ENCODE peak calls at places on chromosomes 3 and 15, in six cellular contexts. One of them, this sample, is unnamed.

GRCh38 chr15:20295238-20295811 is 246.3 kb downstream of the GOLGA6L6 start:
- DNase-seq in amygdala: no peak
- DNase-seq in EL: no peak
- DNase-seq in occipital lobe: no peak
- DNase-seq in globus pallidus: no peak
- DNase-seq in T-helper 22 cell: no peak
- DNase-seq in this sample: no peak

GRCh38 chr3:29268651-29269050 is 12.2 kb upstream of the RBMS3 start:
- DNase-seq in EL: peak; percentile 34
- DNase-seq in globus pallidus: no peak
- DNase-seq in T-helper 22 cell: no peak
- DNase-seq in occipital lobe: no peak
- DNase-seq in amygdala: no peak
- DNase-seq in this sample: no peak

GRCh38 chr3:43074901-43075689 is 30.8 kb downstream of the POMGNT2 start:
- DNase-seq in occipital lobe: no peak
- DNase-seq in amygdala: no peak
- DNase-seq in EL: no peak
- DNase-seq in T-helper 22 cell: no peak
- DNase-seq in globus pallidus: no peak
- DNase-seq in this sample: no peak

GRCh38 chr3:18071833-18072232 is 329.4 kb upstream of the TBC1D5 start:
- DNase-seq in occipital lobe: no peak
- DNase-seq in amygdala: no peak
- DNase-seq in T-helper 22 cell: no peak
- DNase-seq in EL: no peak
- DNase-seq in globus pallidus: no peak
- DNase-seq in this sample: no peak

GRCh38 chr15:33654859-33655258 is 313.4 kb upstream of the CHRM5 start:
- DNase-seq in EL: no peak
- DNase-seq in occipital lobe: no peak
- DNase-seq in globus pallidus: no peak
- DNase-seq in amygdala: no peak
- DNase-seq in T-helper 22 cell: no peak
- DNase-seq in this sample: no peak

GRCh38 chr15:95162967-95163531 is 931.7 kb downstream of the MCTP2 start:
- DNase-seq in T-helper 22 cell: no peak
- DNase-seq in EL: peak; percentile 84
- DNase-seq in globus pallidus: no peak
- DNase-seq in occipital lobe: peak; percentile 9
- DNase-seq in amygdala: no peak
- DNase-seq in this sample: peak; percentile 82

GRCh38 chr3:136141891-136142290 is 54.2 kb downstream of the MSL2 start:
- DNase-seq in EL: peak; percentile 35
- DNase-seq in globus pallidus: no peak
- DNase-seq in occipital lobe: no peak
- DNase-seq in T-helper 22 cell: no peak
- DNase-seq in amygdala: no peak
- DNase-seq in this sample: no peak

GRCh38 chr15:79769081-79769481 is 127.7 kb downstream of the MTHFS start:
- DNase-seq in T-helper 22 cell: no peak
- DNase-seq in globus pallidus: peak; percentile 11
- DNase-seq in amygdala: no peak
- DNase-seq in EL: peak; percentile 13
- DNase-seq in occipital lobe: no peak
- DNase-seq in this sample: peak; percentile 9

GRCh38 chr3:10487988-10488633 is 17.3 kb downstream of the ATP2B2 start:
- DNase-seq in EL: no peak
- DNase-seq in globus pallidus: no peak
- DNase-seq in occipital lobe: no peak
- DNase-seq in T-helper 22 cell: no peak
- DNase-seq in amygdala: no peak
- DNase-seq in this sample: no peak

GRCh38 chr3:109445210-109445609 is 107.9 kb upstream of the DPPA4 start:
- DNase-seq in globus pallidus: no peak
- DNase-seq in occipital lobe: no peak
- DNase-seq in EL: no peak
- DNase-seq in T-helper 22 cell: no peak
- DNase-seq in amygdala: no peak
- DNase-seq in this sample: no peak

GRCh38 chr3:10234526-10235230 is 13.6 kb upstream of the TATDN2 start:
- DNase-seq in globus pallidus: no peak
- DNase-seq in amygdala: no peak
- DNase-seq in T-helper 22 cell: no peak
- DNase-seq in EL: no peak
- DNase-seq in occipital lobe: no peak
- DNase-seq in this sample: no peak

GRCh38 chr3:57805674-57806073 is 49.6 kb downstream of the SLMAP start:
- DNase-seq in globus pallidus: no peak
- DNase-seq in amygdala: no peak
- DNase-seq in EL: peak; percentile 81
- DNase-seq in occipital lobe: no peak
- DNase-seq in T-helper 22 cell: no peak
- DNase-seq in this sample: peak; percentile 69

GRCh38 chr15:95132774-95133173 is 901.4 kb downstream of the MCTP2 start:
- DNase-seq in occipital lobe: no peak
- DNase-seq in T-helper 22 cell: no peak
- DNase-seq in EL: peak; percentile 92
- DNase-seq in globus pallidus: no peak
- DNase-seq in amygdala: no peak
- DNase-seq in this sample: peak; percentile 76

GRCh38 chr3:170572665-170573253 is 13.1 kb downstream of the SLC7A14 start:
- DNase-seq in amygdala: no peak
- DNase-seq in T-helper 22 cell: no peak
- DNase-seq in occipital lobe: no peak
- DNase-seq in globus pallidus: no peak
- DNase-seq in EL: peak; percentile 81
- DNase-seq in this sample: peak; percentile 77

GRCh38 chr3:108319428-108320053 is 23.2 kb downstream of the HHLA2 start:
- DNase-seq in amygdala: no peak
- DNase-seq in T-helper 22 cell: no peak
- DNase-seq in EL: peak; percentile 16
- DNase-seq in globus pallidus: no peak
- DNase-seq in occipital lobe: no peak
- DNase-seq in this sample: no peak

GRCh38 chr15:63978511-63979226 is 67.6 kb downstream of the DAPK2 start:
- DNase-seq in T-helper 22 cell: no peak
- DNase-seq in amygdala: no peak
- DNase-seq in EL: no peak
- DNase-seq in occipital lobe: no peak
- DNase-seq in globus pallidus: no peak
- DNase-seq in this sample: no peak

GRCh38 chr15:70321106-70321809 is 223.5 kb upstream of the TLE3 start:
- DNase-seq in amygdala: no peak
- DNase-seq in globus pallidus: no peak
- DNase-seq in EL: no peak
- DNase-seq in T-helper 22 cell: no peak
- DNase-seq in occipital lobe: no peak
- DNase-seq in this sample: no peak

GRCh38 chr15:28885289-28885629 is 515 bp upstream of the APBA2 start:
- DNase-seq in amygdala: no peak
- DNase-seq in EL: peak; percentile 14
- DNase-seq in T-helper 22 cell: no peak
- DNase-seq in globus pallidus: no peak
- DNase-seq in occipital lobe: no peak
- DNase-seq in this sample: no peak

GRCh38 chr3:24678441-24678865 is 183.8 kb upstream of the THRB start:
- DNase-seq in amygdala: no peak
- DNase-seq in EL: peak; percentile 72
- DNase-seq in globus pallidus: no peak
- DNase-seq in T-helper 22 cell: no peak
- DNase-seq in occipital lobe: no peak
- DNase-seq in this sample: no peak

GRCh38 chr15:79075256-79075655 is 15.3 kb downstream of the RASGRF1 start:
- DNase-seq in globus pallidus: no peak
- DNase-seq in T-helper 22 cell: no peak
- DNase-seq in EL: no peak
- DNase-seq in amygdala: no peak
- DNase-seq in occipital lobe: no peak
- DNase-seq in this sample: no peak

GRCh38 chr15:58608129-58608590 is 141.3 kb downstream of the ADAM10 start:
- DNase-seq in occipital lobe: no peak
- DNase-seq in amygdala: no peak
- DNase-seq in EL: peak; percentile 74
- DNase-seq in globus pallidus: no peak
- DNase-seq in T-helper 22 cell: no peak
- DNase-seq in this sample: peak; percentile 59

GRCh38 chr15:40454904-40455391 is 14.2 kb downstream of the BAHD1 start:
- DNase-seq in EL: peak; percentile 74
- DNase-seq in T-helper 22 cell: no peak
- DNase-seq in amygdala: no peak
- DNase-seq in globus pallidus: no peak
- DNase-seq in occipital lobe: no peak
- DNase-seq in this sample: peak; percentile 19

GRCh38 chr3:31170932-31171670 is 276.6 kb upstream of the GADL1 start:
- DNase-seq in T-helper 22 cell: no peak
- DNase-seq in EL: peak; percentile 94
- DNase-seq in amygdala: no peak
- DNase-seq in occipital lobe: no peak
- DNase-seq in globus pallidus: no peak
- DNase-seq in this sample: peak; percentile 84

GRCh38 chr15:38843736-38844590 is 279.3 kb upstream of the RASGRP1 start:
- DNase-seq in globus pallidus: no peak
- DNase-seq in amygdala: no peak
- DNase-seq in occipital lobe: no peak
- DNase-seq in EL: peak; percentile 88
- DNase-seq in T-helper 22 cell: no peak
- DNase-seq in this sample: peak; percentile 82

GRCh38 chr15:70795311-70795665 is 31.9 kb upstream of the UACA start:
- DNase-seq in amygdala: no peak
- DNase-seq in EL: peak; percentile 96
- DNase-seq in occipital lobe: no peak
- DNase-seq in globus pallidus: no peak
- DNase-seq in T-helper 22 cell: no peak
- DNase-seq in this sample: peak; percentile 95

GRCh38 chr3:45887759-45888511 is 1.6 kb downstream of the CCR9 start:
- DNase-seq in T-helper 22 cell: no peak
- DNase-seq in amygdala: no peak
- DNase-seq in globus pallidus: no peak
- DNase-seq in EL: no peak
- DNase-seq in occipital lobe: no peak
- DNase-seq in this sample: no peak